ENCODE peak calls at places on chromosome 1, in eight cellular contexts. Z is sigmoid colon, B is GM12891, G is breast epithelium, P is suprapubic skin, D is HCT116, K is K562, U is stomach. N is an unnamed sample.

GRCh38 chr1:32335951-32336867 is at the start of gene MARCKSL1:
- DNase-seq in B (peak), D (peak), U (peak), P (peak), Z (peak), G (peak), K (peak), N (peak)

GRCh38 chr1:10791117-10791951 is 5.1 kb downstream of the CASZ1 start:
- DNase-seq in D (no peak), G (no peak), U (no peak), K (no peak), B (no peak), Z (no peak), P (no peak), N (no peak)

GRCh38 chr1:94061513-94062443 is 59.2 kb downstream of the ABCA4 start:
- DNase-seq in D (peak), U (peak), G (peak), B (peak), K (peak), P (peak), Z (peak), N (peak)

GRCh38 chr1:33099290-33100118 is 18.6 kb downstream of the AZIN2 start:
- DNase-seq in P (no peak), K (no peak), D (peak), Z (no peak), B (no peak), U (peak), G (peak), N (no peak)

GRCh38 chr1:169091480-169091941 is 15.0 kb upstream of the ATP1B1 start:
- DNase-seq in U (no peak), P (no peak), G (no peak), Z (no peak), D (no peak), K (no peak), B (no peak), N (no peak)

GRCh38 chr1:4741876-4742423 is 87.5 kb downstream of the AJAP1 start:
- DNase-seq in B (no peak), Z (no peak), G (no peak), D (no peak), K (no peak), U (no peak), P (no peak), N (no peak)

GRCh38 chr1:158248771-158249170 is 5.5 kb upstream of the CD1A start:
- DNase-seq in G (no peak), P (no peak), B (no peak), D (no peak), K (no peak), Z (no peak), U (no peak), N (no peak)

GRCh38 chr1:21604208-21604957 is 64.8 kb downstream of the RAP1GAP start:
- DNase-seq in U (no peak), B (no peak), D (no peak), G (no peak), Z (no peak), K (no peak), P (no peak), N (no peak)

GRCh38 chr1:7418442-7419080 is 352.5 kb upstream of the VAMP3 start:
- DNase-seq in U (peak), G (peak), D (no peak), B (no peak), P (peak), Z (peak), K (no peak), N (peak)

DNA sequence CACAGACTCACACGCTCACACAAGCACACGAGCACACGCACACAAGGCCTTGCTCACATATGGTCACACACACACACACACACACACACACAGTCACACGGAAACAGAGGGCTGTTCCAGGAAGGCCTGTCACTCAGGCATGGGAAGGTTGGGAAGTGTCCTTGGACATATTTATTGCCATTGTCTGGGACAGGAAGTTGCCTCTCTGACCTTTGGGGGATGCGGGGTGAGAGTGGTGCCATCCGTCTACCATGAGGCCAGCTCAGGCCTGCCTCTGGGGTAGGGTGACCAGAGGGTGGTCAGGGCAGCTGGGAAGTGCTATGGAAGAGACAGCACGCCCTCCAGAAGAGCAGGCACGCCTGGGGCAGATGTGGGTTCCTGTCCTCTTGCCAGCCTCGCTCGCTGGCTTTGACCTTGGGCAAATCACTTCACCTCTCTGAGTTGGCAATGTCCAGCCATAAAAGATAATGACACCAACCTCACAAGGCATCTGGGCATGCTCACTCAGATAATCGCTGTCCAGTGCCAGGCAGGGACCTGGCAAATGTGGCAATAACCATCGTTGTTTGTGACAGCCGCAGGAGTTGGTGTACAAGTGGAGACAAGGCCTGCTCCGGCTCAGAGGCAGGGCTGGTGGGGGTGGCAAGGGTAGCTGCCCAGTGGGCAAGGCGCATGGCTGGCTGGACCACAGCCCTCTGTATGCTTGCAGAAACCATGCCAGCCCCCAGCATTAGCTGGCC is 8.0 kb upstream of the GUCA2A start:
- DNase-seq in B (no peak), G (peak), Z (peak), U (no peak), D (no peak), P (no peak), K (no peak), N (no peak)
- TF ChIP-seq POLR2A in B (no peak), G (no peak), Z (no peak), U (no peak), D (no peak), P (no peak), K (no peak), N (no peak)

DNA sequence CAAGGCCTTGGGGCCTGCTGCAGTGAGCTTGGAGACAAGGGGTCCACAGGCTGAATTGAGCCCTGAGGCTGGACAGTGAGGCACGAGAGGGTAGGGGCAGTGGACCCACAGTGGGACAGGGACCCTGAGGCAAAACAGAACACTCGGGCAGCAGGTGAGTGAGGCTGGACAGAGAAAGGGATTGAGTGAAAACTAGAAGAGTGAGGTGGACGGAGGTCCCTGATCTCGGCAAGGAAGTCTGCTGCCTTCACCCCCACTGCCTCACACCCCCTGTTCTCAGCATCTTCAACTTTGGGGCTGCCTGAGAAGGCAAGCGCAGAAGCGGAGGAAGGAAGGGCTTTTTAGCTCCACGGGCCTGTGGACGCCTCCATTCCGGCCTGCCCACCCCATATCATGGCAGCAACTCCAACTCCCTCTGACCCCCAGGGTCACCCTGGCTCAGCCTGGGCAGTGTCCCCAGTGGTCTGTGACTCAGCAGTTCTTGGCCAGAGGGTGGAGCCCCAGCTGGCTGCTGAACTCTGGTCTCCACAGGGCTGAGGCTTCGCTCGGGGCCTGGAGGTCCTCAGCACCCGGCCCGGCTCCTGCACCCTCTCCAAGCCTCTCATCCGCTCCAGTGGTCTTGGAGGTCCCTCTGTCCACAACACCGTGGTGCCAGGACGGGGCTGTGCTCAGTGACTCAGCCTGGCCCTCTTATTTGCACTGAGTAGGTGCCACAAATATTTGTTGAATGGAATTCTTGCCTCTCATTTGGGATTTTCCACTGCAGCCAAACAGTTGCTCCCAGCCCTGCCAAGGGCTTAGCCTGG is 60.0 kb upstream of the EPS8L3 start:
- DNase-seq in P (no peak), B (no peak), U (no peak), D (no peak), Z (peak), K (peak), G (no peak), N (no peak)
- TF ChIP-seq POLR2AphosphoS5 in P (no peak), B (no peak), U (no peak), D (no peak), Z (no peak), K (peak), G (no peak), N (no peak)

GRCh38 chr1:27529638-27530018 is 39.7 kb upstream of the WASF2 start:
- DNase-seq in B (no peak), K (no peak), Z (no peak), U (no peak), G (no peak), P (no peak), D (no peak), N (no peak)

GRCh38 chr1:27526569-27527222 is 36.7 kb upstream of the WASF2 start:
- DNase-seq in G (no peak), D (no peak), P (no peak), U (no peak), K (peak), Z (no peak), B (no peak), N (no peak)

GRCh38 chr1:27527223-27527856 is 37.4 kb upstream of the WASF2 start:
- DNase-seq in U (no peak), D (no peak), Z (peak), P (peak), G (peak), B (peak), K (peak), N (no peak)

GRCh38 chr1:27528701-27529637 is 39.0 kb upstream of the WASF2 start:
- DNase-seq in D (no peak), B (no peak), U (no peak), K (peak), Z (peak), G (peak), P (no peak), N (no peak)

GRCh38 chr1:27527857-27528700 is 38.1 kb upstream of the WASF2 start:
- DNase-seq in U (peak), G (no peak), D (no peak), P (peak), B (peak), Z (no peak), K (peak), N (peak)
- TF ChIP-seq POLR2A in U (no peak), G (no peak), D (peak), P (no peak), B (no peak), Z (no peak), K (no peak), N (no peak)

GRCh38 chr1:27007909-27008582 is 4.6 kb downstream of the TENT5B start:
- DNase-seq in Z (no peak), D (no peak), B (no peak), G (peak), U (peak), K (no peak), P (no peak), N (no peak)

GRCh38 chr1:27011058-27011764 is 1.4 kb downstream of the TENT5B start:
- DNase-seq in U (peak), P (no peak), K (peak), Z (peak), B (no peak), G (peak), D (peak), N (no peak)

GRCh38 chr1:27011976-27012563 is 580 bp downstream of the TENT5B start:
- DNase-seq in K (no peak), B (no peak), G (no peak), P (no peak), U (no peak), Z (no peak), D (no peak), N (no peak)

GRCh38 chr1:27010226-27010994 is 2.2 kb downstream of the TENT5B start:
- DNase-seq in D (no peak), Z (no peak), K (no peak), U (no peak), G (no peak), B (no peak), P (no peak), N (no peak)

DNA sequence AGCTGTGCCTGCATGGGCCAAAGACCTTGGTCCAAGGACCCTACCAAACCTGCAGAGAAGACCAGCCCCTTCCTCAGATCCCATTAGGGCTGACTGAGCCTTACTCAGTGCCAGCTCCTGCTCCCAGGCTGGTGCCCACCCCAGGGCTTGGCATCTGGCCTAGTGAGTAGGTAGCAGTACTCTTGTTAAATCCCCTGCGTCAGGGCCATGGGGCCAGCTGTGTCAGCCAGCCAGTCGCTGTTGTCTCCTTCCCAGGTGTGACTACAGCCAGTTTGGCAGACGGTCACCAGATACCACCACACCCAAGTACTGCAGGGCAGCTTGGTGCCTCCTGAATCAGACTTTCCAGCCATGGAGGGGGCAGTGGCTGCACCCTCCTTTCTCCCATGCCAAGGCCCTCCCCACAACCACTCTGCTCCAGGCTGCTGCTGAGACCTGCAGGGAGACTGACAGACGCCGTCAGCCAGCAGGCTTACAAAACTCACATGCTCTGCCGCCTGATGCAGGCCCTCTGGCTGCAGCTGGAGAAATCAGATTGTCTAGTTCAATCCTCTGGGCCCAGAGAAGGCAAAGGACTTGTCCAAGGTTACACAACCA is 3.0 kb downstream of the TENT5B start:
- DNase-seq in P (peak), D (no peak), Z (peak), K (no peak), B (no peak), G (peak), U (peak), N (no peak)
- TF ChIP-seq POLR2AphosphoS5 in P (peak), D (no peak), Z (no peak), K (no peak), B (no peak), G (no peak), U (no peak), N (no peak)

GRCh38 chr1:220785166-220786056 is 1.3 kb upstream of the MTARC1 start:
- DNase-seq in G (no peak), K (no peak), B (no peak), P (no peak), Z (peak), D (no peak), U (no peak), N (no peak)

GRCh38 chr1:220787069-220787614 is 429 bp downstream of the MTARC1 start:
- DNase-seq in Z (peak), U (peak), K (no peak), P (no peak), B (no peak), G (no peak), D (peak), N (peak)

GRCh38 chr1:220788146-220788545 is 1.4 kb downstream of the MTARC1 start:
- DNase-seq in U (no peak), P (no peak), B (no peak), K (no peak), Z (peak), D (no peak), G (no peak), N (no peak)

GRCh38 chr1:220786057-220786336 is 716 bp upstream of the MTARC1 start:
- DNase-seq in U (peak), K (no peak), G (no peak), B (no peak), D (no peak), P (no peak), Z (no peak), N (no peak)

GRCh38 chr1:220786337-220787068 is at the start of gene MTARC1:
- DNase-seq in Z (peak), U (peak), K (no peak), G (no peak), P (peak), D (no peak), B (no peak), N (peak)
- TF ChIP-seq POLR2A in Z (no peak), U (no peak), K (no peak), G (no peak), P (no peak), D (peak), B (no peak), N (no peak)

DNA sequence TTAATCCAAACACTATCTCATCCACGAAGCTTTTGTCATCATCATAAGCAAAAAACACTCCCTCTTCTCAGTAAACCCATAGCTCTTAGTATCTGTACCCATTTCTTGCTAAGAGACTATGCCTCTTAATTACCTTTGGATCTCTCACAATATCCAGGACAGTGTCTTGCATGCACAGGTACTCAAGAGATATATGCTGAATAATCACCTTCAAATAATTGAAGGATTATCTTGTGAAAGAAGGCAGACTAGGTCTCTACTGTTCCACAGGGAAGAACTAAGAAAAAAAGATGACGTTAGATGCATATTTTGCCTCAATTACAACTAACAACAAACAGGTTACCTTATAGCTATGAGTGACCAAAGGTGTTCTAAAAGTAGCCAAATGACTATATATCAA is 11.5 kb downstream of the FOXJ3 start:
- DNase-seq in U (no peak), D (no peak), P (no peak), Z (no peak), G (no peak), K (no peak), B (no peak), N (no peak)
- TF ChIP-seq POLR2AphosphoS5 in U (no peak), D (no peak), P (no peak), Z (no peak), G (no peak), K (no peak), B (no peak), N (no peak)

DNA sequence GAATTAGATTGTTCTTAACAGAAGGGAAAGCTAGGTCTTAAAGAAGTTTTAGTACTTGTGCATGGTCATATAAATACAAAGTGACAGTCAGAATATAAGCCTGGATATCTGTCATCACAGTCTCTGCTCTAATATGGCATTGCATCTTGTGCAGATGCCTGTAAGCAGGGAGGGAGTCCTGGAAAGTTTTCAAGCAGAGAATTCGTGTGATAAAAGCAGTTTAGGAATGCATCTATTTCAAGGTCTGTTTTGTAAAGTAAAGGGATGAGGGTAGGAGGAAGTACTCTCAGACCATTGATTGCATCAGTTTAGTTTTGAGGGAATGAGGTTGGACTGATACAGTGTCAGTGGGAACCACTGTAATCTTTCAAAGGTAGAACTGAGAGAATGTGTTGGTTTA is 30.6 kb downstream of the IARS2 start:
- DNase-seq in K (no peak), P (no peak), G (no peak), Z (no peak), B (no peak), U (no peak), D (no peak), N (no peak)
- TF ChIP-seq POLR2A in K (no peak), P (no peak), G (no peak), Z (no peak), B (no peak), U (no peak), D (no peak), N (no peak)

DNA sequence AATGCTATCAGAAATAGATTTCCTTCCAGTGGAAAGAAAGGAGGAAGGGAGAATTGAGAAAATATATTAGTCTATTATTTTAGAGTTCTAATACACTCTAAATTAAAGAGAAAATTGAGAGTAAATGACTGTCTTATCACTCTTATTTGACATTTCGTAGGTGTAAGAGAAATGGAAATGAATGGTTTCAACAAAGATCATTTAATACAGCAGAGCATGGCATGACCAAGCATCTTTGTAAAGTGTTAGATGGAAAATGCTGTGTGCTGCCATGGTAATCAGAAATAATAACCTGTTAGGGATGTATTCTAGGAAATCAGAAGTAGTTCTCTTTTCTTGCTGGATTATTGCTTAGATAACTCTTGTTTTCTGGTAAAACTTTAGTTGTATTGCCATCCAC is 90.9 kb downstream of the GIPC2 start:
- DNase-seq in G (no peak), P (no peak), D (no peak), K (no peak), Z (no peak), U (no peak), B (no peak), N (no peak)
- TF ChIP-seq POLR2AphosphoS5 in G (no peak), P (no peak), D (no peak), K (no peak), Z (no peak), U (no peak), B (no peak), N (no peak)

N was measured in GM12892.